ENCODE peak calls at places on chromosome 5, in ten cellular contexts. N is Peyer's patch, W is transverse colon, H is esophagus squamous epithelium, Z is ovary, T is heart left ventricle, Q is spleen, U is thyroid gland, Y is A549, E is endothelial cell of umbilical vein. P is an unnamed sample.
A peak's percentile ranks its signal among the peaks of the same experiment; 100 is the strongest.

GRCh38 chr5:158805195-158805594 is 294.5 kb downstream of the EBF1 start:
- DNase-seq in N (no peak), W (no peak), H (no peak), Z (no peak), T (no peak), Q (no peak), U (no peak), Y (no peak), E (no peak), P (no peak)

GRCh38 chr5:143031781-143032724 is 261.9 kb downstream of the ARHGAP26 start:
- DNase-seq in N (no peak), W (no peak), H (no peak), Z (no peak), T (no peak), Q (no peak), U (no peak), Y (no peak), E (no peak), P (no peak)

GRCh38 chr5:161966544-161966943 is 101.0 kb upstream of the GABRG2 start:
- DNase-seq in N (no peak), W (no peak), H (no peak), Z (no peak), T (no peak), Q (no peak), U (no peak), Y (no peak), E (no peak), P (no peak)

GRCh38 chr5:133994297-133994989 is 10.3 kb downstream of the VDAC1 start:
- DNase-seq in N (no peak), W (no peak), H (no peak), Z (no peak), T (no peak), Q (no peak), U (no peak), Y (no peak), E (no peak), P (no peak)

GRCh38 chr5:148750614-148751013 is 75.8 kb upstream of the ADRB2 start:
- DNase-seq in N (no peak), W (no peak), H (no peak), Z (no peak), T (no peak), Q (no peak), U (no peak), Y (no peak), E (no peak), P (no peak)

GRCh38 chr5:14064841-14065240 is 78.3 kb upstream of the TRIO start:
- DNase-seq in N (no peak), W (no peak), H (no peak), Z (no peak), T (no peak), Q (no peak), U (no peak), Y (no peak), E (no peak), P (no peak)

GRCh38 chr5:166710275-166710674 is 1581.2 kb upstream of the WWC1 start:
- DNase-seq in N (no peak), W (no peak), H (no peak), Z (no peak), T (no peak), Q (no peak), U (no peak), Y (no peak), E (no peak), P (no peak)

GRCh38 chr5:141630570-141631140 is 6.0 kb downstream of the HDAC3 start:
- DNase-seq in N (no peak), W (no peak), H (no peak), Z (no peak), T (no peak), Q (no peak), U (no peak), Y (no peak), E (no peak), P (no peak)

GRCh38 chr5:140273401-140273877 is 29.5 kb downstream of the PFDN1 start:
- DNase-seq in N (no peak), W (no peak), H (no peak), Z (no peak), T (no peak), Q (no peak), U (no peak), Y (no peak), E (no peak), P (no peak)

GRCh38 chr5:54171645-54172384 is 138.6 kb downstream of the ARL15 start:
- DNase-seq in N (no peak), W (peak; percentile 17), H (no peak), Z (no peak), T (no peak), Q (no peak), U (no peak), Y (no peak), E (peak; percentile 78), P (no peak)

GRCh38 chr5:110338336-110339083 is 388.0 kb downstream of the TMEM232 start:
- DNase-seq in N (no peak), W (no peak), H (no peak), Z (no peak), T (no peak), Q (no peak), U (no peak), Y (no peak), E (no peak), P (no peak)

GRCh38 chr5:110329955-110330354 is 396.5 kb downstream of the TMEM232 start:
- DNase-seq in N (no peak), W (no peak), H (no peak), Z (no peak), T (no peak), Q (no peak), U (no peak), Y (no peak), E (no peak), P (no peak)

GRCh38 chr5:110335361-110336046 is 391.0 kb downstream of the TMEM232 start:
- DNase-seq in N (no peak), W (no peak), H (no peak), Z (no peak), T (no peak), Q (no peak), U (no peak), Y (no peak), E (no peak), P (no peak)

DNA sequence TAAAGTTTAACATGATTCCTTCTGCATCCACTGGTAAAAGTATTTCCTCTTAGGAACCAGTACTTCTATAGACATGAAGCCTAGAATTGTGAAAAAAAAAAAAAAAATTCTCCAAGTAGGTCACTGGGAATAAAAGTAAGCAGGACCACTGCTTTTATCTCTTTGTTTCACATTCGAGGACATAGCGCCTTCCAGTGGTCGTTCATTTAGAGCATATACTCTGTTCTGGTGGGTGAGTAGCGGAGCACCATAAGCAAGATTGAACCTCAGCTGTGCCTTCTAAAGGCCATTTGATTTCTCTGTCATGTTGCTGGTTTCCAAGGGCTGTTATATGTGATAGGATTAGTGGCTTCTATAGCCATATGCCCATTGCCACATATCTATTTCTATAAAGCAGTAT is 393.1 kb downstream of the TMEM232 start:
- DNase-seq in N (no peak), W (no peak), H (no peak), Z (no peak), T (no peak), Q (no peak), U (no peak), Y (no peak), E (no peak), P (no peak)
- TF ChIP-seq CTCF in N (no peak), W (no peak), H (no peak), Z (no peak), T (no peak), Q (no peak), U (no peak), Y (no peak), E (no peak), P (no peak)

DNA sequence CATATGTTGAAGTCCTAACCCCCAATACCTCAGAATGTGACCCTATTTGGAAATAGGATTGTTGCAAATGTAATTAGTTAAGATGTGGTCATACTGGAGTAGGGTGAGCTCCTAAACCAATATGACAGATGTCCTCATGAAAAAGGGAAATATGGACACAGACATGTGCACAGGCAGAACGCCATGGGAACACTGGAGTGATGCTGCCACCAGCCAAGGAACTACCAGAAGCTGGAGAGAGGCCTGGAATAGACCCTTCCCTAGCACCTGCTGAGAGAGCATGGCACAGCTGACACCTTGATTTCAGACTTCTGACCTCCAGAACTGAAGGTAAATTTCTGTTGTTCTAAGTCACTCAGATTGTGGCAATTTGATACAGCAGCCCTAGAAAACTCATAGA is 110.8 kb downstream of the CTNND2 start:
- DNase-seq in N (no peak), W (no peak), H (no peak), Z (no peak), T (no peak), Q (no peak), U (no peak), Y (no peak), E (no peak), P (no peak)
- TF ChIP-seq POLR2A in N (no peak), W (no peak), H (no peak), Z (no peak), T (no peak), Q (no peak), U (no peak), Y (no peak), E (no peak), P (no peak)

GRCh38 chr5:145704724-145705123 is 130.4 kb downstream of the PRELID2 start:
- DNase-seq in N (no peak), W (no peak), H (no peak), Z (no peak), T (no peak), Q (no peak), U (no peak), Y (no peak), E (no peak), P (no peak)

GRCh38 chr5:145697251-145698016 is 137.7 kb downstream of the PRELID2 start:
- DNase-seq in N (no peak), W (peak; percentile 22), H (no peak), Z (no peak), T (no peak), Q (no peak), U (no peak), Y (peak; percentile 19), E (peak; percentile 68), P (no peak)

GRCh38 chr5:145699846-145700245 is 135.3 kb downstream of the PRELID2 start:
- DNase-seq in N (no peak), W (no peak), H (no peak), Z (no peak), T (no peak), Q (no peak), U (no peak), Y (no peak), E (no peak), P (no peak)

DNA sequence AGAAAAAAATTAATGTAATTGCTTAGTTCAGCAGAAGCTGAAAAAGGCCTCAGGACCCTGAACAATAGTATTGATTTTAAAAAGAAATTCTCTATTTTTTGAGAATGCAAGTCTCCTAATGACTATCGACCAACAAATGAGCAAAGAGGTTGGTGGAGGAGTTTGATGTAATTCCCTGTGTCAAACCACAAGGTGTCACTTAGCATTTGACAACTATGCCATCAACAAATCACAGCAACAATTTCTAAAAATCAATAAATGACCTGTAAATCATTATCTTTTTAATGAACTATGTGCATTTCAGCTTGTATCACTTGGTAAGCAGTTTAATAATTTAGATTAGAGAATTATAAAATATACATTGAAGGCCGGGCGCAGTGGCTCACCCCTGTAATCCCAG is 133.7 kb downstream of the PRELID2 start:
- DNase-seq in N (no peak), W (no peak), H (no peak), Z (no peak), T (no peak), Q (no peak), U (no peak), Y (no peak), E (no peak), P (no peak)
- TF ChIP-seq CTCF in N (peak; percentile 11), W (no peak), H (no peak), Z (no peak), T (no peak), Q (no peak), U (no peak), Y (no peak), E (peak; percentile 2), P (no peak)

GRCh38 chr5:115543931-115544370 is 624 bp downstream of the FEM1C start:
- DNase-seq in N (no peak), W (peak; percentile 51), H (no peak), Z (no peak), T (no peak), Q (no peak), U (peak; percentile 54), Y (no peak), E (peak; percentile 65), P (peak; percentile 89)
- TF ChIP-seq POLR2A in N (no peak), W (no peak), H (no peak), Z (no peak), T (no peak), Q (no peak), U (no peak), Y (no peak), E (peak; percentile 33), P (peak; percentile 25)